ENCODE peak calls at places on chromosomes 11 and 22, in seven cellular contexts. One of them, this sample, is unnamed.

GRCh38 chr11:111731839-111732238 is 34.4 kb downstream of the PPP2R1B start:
- DNase-seq in heart left ventricle: no peak
- DNase-seq in right lobe of liver: no peak
- DNase-seq in endodermal cell: no peak
- DNase-seq in transverse colon: no peak
- DNase-seq in adrenal gland: no peak
- DNase-seq in neural progenitor cell: no peak
- DNase-seq in this sample: no peak

GRCh38 chr11:34464591-34465036 is 25.9 kb downstream of the CAT start:
- DNase-seq in endodermal cell: no peak
- DNase-seq in adrenal gland: peak; percentile 49
- DNase-seq in heart left ventricle: no peak
- DNase-seq in transverse colon: no peak
- DNase-seq in neural progenitor cell: no peak
- DNase-seq in right lobe of liver: peak; percentile 46
- DNase-seq in this sample: no peak

GRCh38 chr11:134581966-134582787 is 170.1 kb upstream of the B3GAT1 start:
- DNase-seq in heart left ventricle: no peak
- DNase-seq in adrenal gland: no peak
- DNase-seq in neural progenitor cell: no peak
- DNase-seq in transverse colon: no peak
- DNase-seq in right lobe of liver: no peak
- DNase-seq in endodermal cell: no peak
- DNase-seq in this sample: peak; percentile 22

GRCh38 chr22:23501244-23501643 is 78.8 kb downstream of the IGLL1 start:
- DNase-seq in right lobe of liver: no peak
- DNase-seq in neural progenitor cell: no peak
- DNase-seq in endodermal cell: no peak
- DNase-seq in adrenal gland: no peak
- DNase-seq in heart left ventricle: no peak
- DNase-seq in transverse colon: no peak
- DNase-seq in this sample: no peak

GRCh38 chr11:45798793-45799441 is 6.0 kb upstream of the SLC35C1 start:
- DNase-seq in right lobe of liver: peak; percentile 83
- DNase-seq in endodermal cell: no peak
- DNase-seq in transverse colon: no peak
- DNase-seq in neural progenitor cell: no peak
- DNase-seq in heart left ventricle: no peak
- DNase-seq in adrenal gland: no peak
- DNase-seq in this sample: peak; percentile 71

GRCh38 chr11:123111465-123111864 is 49.5 kb upstream of the HSPA8 start:
- DNase-seq in endodermal cell: no peak
- DNase-seq in adrenal gland: no peak
- DNase-seq in transverse colon: no peak
- DNase-seq in neural progenitor cell: peak; percentile 70
- DNase-seq in right lobe of liver: no peak
- DNase-seq in heart left ventricle: no peak
- DNase-seq in this sample: no peak

GRCh38 chr22:39174498-39175120 is 22.1 kb upstream of the CBX7 start:
- DNase-seq in heart left ventricle: peak; percentile 83
- DNase-seq in adrenal gland: peak; percentile 89
- DNase-seq in transverse colon: peak; percentile 70
- DNase-seq in neural progenitor cell: peak; percentile 99
- DNase-seq in endodermal cell: peak; percentile 100
- DNase-seq in right lobe of liver: peak; percentile 92
- DNase-seq in this sample: peak; percentile 63

GRCh38 chr11:110752890-110753289 is 40.7 kb upstream of the ARHGAP20 start:
- DNase-seq in neural progenitor cell: no peak
- DNase-seq in transverse colon: no peak
- DNase-seq in endodermal cell: no peak
- DNase-seq in right lobe of liver: no peak
- DNase-seq in heart left ventricle: no peak
- DNase-seq in adrenal gland: no peak
- DNase-seq in this sample: no peak

GRCh38 chr11:58625086-58625485 is 2.6 kb downstream of the CNTF start:
- DNase-seq in adrenal gland: no peak
- DNase-seq in endodermal cell: no peak
- DNase-seq in heart left ventricle: no peak
- DNase-seq in right lobe of liver: no peak
- DNase-seq in neural progenitor cell: no peak
- DNase-seq in transverse colon: no peak
- DNase-seq in this sample: no peak

GRCh38 chr11:111412293-111412692 is 33.2 kb upstream of the POU2AF1 start:
- DNase-seq in neural progenitor cell: no peak
- DNase-seq in right lobe of liver: no peak
- DNase-seq in adrenal gland: no peak
- DNase-seq in endodermal cell: no peak
- DNase-seq in transverse colon: no peak
- DNase-seq in heart left ventricle: no peak
- DNase-seq in this sample: no peak

DNA sequence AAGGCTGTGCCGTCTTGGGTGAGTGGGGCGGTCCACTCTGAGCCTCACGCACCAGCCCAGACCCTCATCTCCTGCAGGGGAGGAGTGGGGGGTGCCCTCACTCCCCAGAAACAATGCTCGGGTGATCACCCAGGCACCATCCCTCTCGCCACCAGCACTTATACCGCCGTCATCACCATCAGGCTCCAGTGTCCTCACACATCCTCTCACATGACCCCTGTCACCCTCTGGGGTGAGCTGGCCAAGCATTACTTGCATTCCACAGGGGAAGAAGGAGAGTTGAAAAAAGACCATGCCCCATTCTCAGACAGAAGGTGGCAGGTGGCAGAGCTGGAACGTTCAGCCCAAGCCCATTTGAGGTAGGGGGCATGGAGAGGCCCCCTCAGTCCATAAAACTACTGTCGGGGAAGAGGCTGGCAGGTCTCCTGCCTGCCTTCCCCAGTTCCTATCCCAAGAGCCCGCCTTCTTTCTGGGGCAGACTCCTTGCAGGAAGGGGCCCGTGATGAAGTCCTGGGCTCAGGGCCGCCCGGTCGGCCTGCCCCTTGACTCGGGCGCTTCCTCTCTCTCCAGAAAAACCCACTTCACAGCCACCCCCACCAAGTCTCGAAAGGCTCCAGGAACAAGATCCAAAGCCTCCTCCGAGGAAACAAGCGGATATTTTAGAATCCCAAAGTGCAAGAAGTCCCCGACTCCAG is 153.3 kb downstream of the DSCAML1 start:
- DNase-seq in endodermal cell: peak; percentile 76
- DNase-seq in heart left ventricle: no peak
- DNase-seq in transverse colon: no peak
- DNase-seq in right lobe of liver: no peak
- DNase-seq in adrenal gland: no peak
- DNase-seq in neural progenitor cell: peak; percentile 36
- DNase-seq in this sample: no peak
- H3K27ac ChIP-seq in endodermal cell: no peak overlapping the region
- H3K27ac ChIP-seq in heart left ventricle: no peak overlapping the region
- H3K27ac ChIP-seq in transverse colon: no peak overlapping the region
- H3K27ac ChIP-seq in right lobe of liver: no peak overlapping the region
- H3K27ac ChIP-seq in adrenal gland: no peak overlapping the region
- H3K27ac ChIP-seq in neural progenitor cell: no peak overlapping the region
- H3K27ac ChIP-seq in this sample: no peak overlapping the region

GRCh38 chr11:74953448-74953847 is 4.4 kb downstream of the SPCS2 start:
- DNase-seq in adrenal gland: no peak
- DNase-seq in neural progenitor cell: no peak
- DNase-seq in right lobe of liver: no peak
- DNase-seq in transverse colon: no peak
- DNase-seq in heart left ventricle: no peak
- DNase-seq in endodermal cell: no peak
- DNase-seq in this sample: no peak

GRCh38 chr11:74954199-74954598 is 5.1 kb downstream of the SPCS2 start:
- DNase-seq in heart left ventricle: no peak
- DNase-seq in transverse colon: no peak
- DNase-seq in neural progenitor cell: no peak
- DNase-seq in right lobe of liver: no peak
- DNase-seq in endodermal cell: no peak
- DNase-seq in adrenal gland: no peak
- DNase-seq in this sample: no peak

GRCh38 chr11:74952752-74953151 is 3.7 kb downstream of the SPCS2 start:
- DNase-seq in right lobe of liver: no peak
- DNase-seq in adrenal gland: no peak
- DNase-seq in neural progenitor cell: no peak
- DNase-seq in transverse colon: no peak
- DNase-seq in endodermal cell: no peak
- DNase-seq in heart left ventricle: no peak
- DNase-seq in this sample: no peak

GRCh38 chr11:74956387-74956786 is 7.3 kb downstream of the SPCS2 start:
- DNase-seq in heart left ventricle: no peak
- DNase-seq in endodermal cell: no peak
- DNase-seq in adrenal gland: no peak
- DNase-seq in transverse colon: no peak
- DNase-seq in right lobe of liver: no peak
- DNase-seq in neural progenitor cell: no peak
- DNase-seq in this sample: no peak

GRCh38 chr11:74957937-74958629 is 9.0 kb downstream of the SPCS2 start:
- DNase-seq in neural progenitor cell: no peak
- DNase-seq in transverse colon: no peak
- DNase-seq in heart left ventricle: no peak
- DNase-seq in adrenal gland: no peak
- DNase-seq in endodermal cell: no peak
- DNase-seq in right lobe of liver: no peak
- DNase-seq in this sample: no peak
- H3K4me3 ChIP-seq in neural progenitor cell: no peak overlapping the region
- H3K4me3 ChIP-seq in transverse colon: no peak overlapping the region
- H3K4me3 ChIP-seq in heart left ventricle: no peak overlapping the region
- H3K4me3 ChIP-seq in adrenal gland: no peak overlapping the region
- H3K4me3 ChIP-seq in endodermal cell: no peak overlapping the region
- H3K4me3 ChIP-seq in right lobe of liver: no peak overlapping the region
- H3K4me3 ChIP-seq in this sample: no peak overlapping the region

DNA sequence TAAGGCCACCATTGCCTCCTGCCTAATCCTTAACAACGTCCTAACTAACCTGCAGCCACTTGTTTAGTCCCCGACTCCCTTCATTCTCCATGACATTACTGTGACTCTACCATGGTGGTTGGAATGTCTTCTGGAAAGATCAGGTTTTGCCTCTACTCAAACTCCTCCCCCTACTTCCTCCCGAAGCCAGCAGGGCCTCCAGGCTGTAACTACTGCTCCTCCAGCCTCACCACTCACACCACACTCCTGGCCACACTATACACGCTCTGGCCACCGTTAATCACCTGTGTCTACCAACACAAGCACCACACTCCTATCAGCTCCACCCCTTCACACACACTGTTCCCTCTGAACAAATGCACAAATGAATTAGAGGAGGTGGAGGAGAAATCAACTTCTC is 69.2 kb downstream of the PACSIN2 start:
- DNase-seq in transverse colon: no peak
- DNase-seq in right lobe of liver: no peak
- DNase-seq in neural progenitor cell: no peak
- DNase-seq in heart left ventricle: no peak
- DNase-seq in endodermal cell: no peak
- DNase-seq in adrenal gland: no peak
- DNase-seq in this sample: no peak
- H3K27ac ChIP-seq in transverse colon: no peak overlapping the region
- H3K27ac ChIP-seq in right lobe of liver: no peak overlapping the region
- H3K27ac ChIP-seq in neural progenitor cell: no peak overlapping the region
- H3K27ac ChIP-seq in heart left ventricle: peak overlapping the region; percentile 6
- H3K27ac ChIP-seq in endodermal cell: no peak overlapping the region
- H3K27ac ChIP-seq in adrenal gland: peak overlapping the region; percentile 31
- H3K27ac ChIP-seq in this sample: no peak overlapping the region

GRCh38 chr22:29310065-29310862 is 3.8 kb downstream of the GAS2L1 start:
- DNase-seq in heart left ventricle: peak; percentile 41
- DNase-seq in right lobe of liver: peak; percentile 37
- DNase-seq in endodermal cell: peak; percentile 59
- DNase-seq in transverse colon: no peak
- DNase-seq in adrenal gland: no peak
- DNase-seq in neural progenitor cell: no peak
- DNase-seq in this sample: no peak

GRCh38 chr22:29309332-29310064 is 3.0 kb downstream of the GAS2L1 start:
- DNase-seq in transverse colon: peak; percentile 50
- DNase-seq in adrenal gland: peak; percentile 84
- DNase-seq in endodermal cell: peak; percentile 48
- DNase-seq in right lobe of liver: peak; percentile 38
- DNase-seq in neural progenitor cell: no peak
- DNase-seq in heart left ventricle: peak; percentile 77
- DNase-seq in this sample: no peak

GRCh38 chr22:29312218-29313125 is 3.0 kb downstream of the RASL10A start:
- DNase-seq in endodermal cell: no peak
- DNase-seq in neural progenitor cell: no peak
- DNase-seq in heart left ventricle: no peak
- DNase-seq in adrenal gland: no peak
- DNase-seq in right lobe of liver: no peak
- DNase-seq in transverse colon: no peak
- DNase-seq in this sample: no peak

GRCh38 chr22:29311468-29312217 is 3.9 kb downstream of the RASL10A start:
- DNase-seq in endodermal cell: no peak
- DNase-seq in right lobe of liver: peak; percentile 40
- DNase-seq in neural progenitor cell: no peak
- DNase-seq in transverse colon: no peak
- DNase-seq in heart left ventricle: no peak
- DNase-seq in adrenal gland: no peak
- DNase-seq in this sample: no peak

DNA sequence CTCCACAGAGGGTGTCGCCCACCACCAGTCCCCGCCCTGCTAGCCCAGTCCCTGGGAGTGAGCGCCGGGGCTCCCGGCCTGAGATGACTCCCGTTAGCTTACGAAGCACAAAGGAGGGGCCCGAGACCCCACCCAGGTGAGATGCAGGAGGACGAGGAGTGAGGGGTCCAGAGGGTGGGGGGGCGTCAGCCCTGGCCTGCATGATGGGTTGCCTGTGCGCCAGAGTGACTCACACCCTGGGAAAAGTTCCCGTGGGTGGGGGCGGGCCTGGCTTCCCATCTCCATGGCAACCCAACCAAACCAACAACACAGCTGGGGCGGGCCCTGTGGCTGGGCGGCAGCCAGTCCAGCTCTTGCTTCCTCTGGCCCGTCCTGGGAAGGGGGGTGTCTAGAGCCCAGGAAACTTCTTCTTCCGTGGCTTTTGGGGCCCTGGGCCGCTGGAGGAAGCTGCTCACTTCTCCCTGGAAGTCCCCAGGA is 4.5 kb downstream of the GAS2L1 start:
- DNase-seq in heart left ventricle: peak; percentile 97
- DNase-seq in endodermal cell: peak; percentile 88
- DNase-seq in right lobe of liver: peak; percentile 95
- DNase-seq in neural progenitor cell: peak; percentile 83
- DNase-seq in adrenal gland: peak; percentile 98
- DNase-seq in transverse colon: peak; percentile 92
- DNase-seq in this sample: peak; percentile 94
- H3K4me3 ChIP-seq in heart left ventricle: peak overlapping the region; percentile 48
- H3K4me3 ChIP-seq in endodermal cell: no peak overlapping the region
- H3K4me3 ChIP-seq in right lobe of liver: no peak overlapping the region
- H3K4me3 ChIP-seq in neural progenitor cell: no peak overlapping the region
- H3K4me3 ChIP-seq in adrenal gland: no peak overlapping the region
- H3K4me3 ChIP-seq in transverse colon: no peak overlapping the region
- H3K4me3 ChIP-seq in this sample: no peak overlapping the region